ENCODE peak calls at places on chromosomes 13 and 19, in nine cellular contexts. P is adrenal gland, E is breast epithelium, W is A549, Q is fibroblast of lung, G is thoracic aorta, B is stomach, X is ascending aorta, D is SK-N-SH. Y is an unnamed sample. For H3K4me1, the result is how much of the 10 kb centered on the place peaks cover.

GRCh38 chr19:9057505-9058258 is 29.2 kb upstream of the OR1M1 start:
- DNase-seq in Q (no peak), X (no peak), G (no peak), E (no peak), W (no peak), B (no peak), P (no peak), D (no peak), Y (no peak)

GRCh38 chr13:18964942-18965341 is 216.7 kb downstream of the TUBA3C start:
- DNase-seq in B (no peak), W (no peak), Q (no peak), P (no peak), D (no peak), E (no peak), G (no peak), X (no peak), Y (no peak)

GRCh38 chr13:27006519-27007161 is 165.0 kb downstream of the USP12 start:
- DNase-seq in E (no peak), D (peak), G (no peak), X (no peak), B (peak), P (no peak), Q (peak), W (no peak), Y (peak)

GRCh38 chr13:47250141-47250540 is 353.3 kb upstream of the HTR2A start:
- DNase-seq in D (no peak), B (no peak), P (no peak), G (peak), E (peak), W (no peak), X (no peak), Q (peak), Y (no peak)

GRCh38 chr19:50933640-50934039 is 19.2 kb downstream of the KLK5 start:
- DNase-seq in W (no peak), D (no peak), Q (peak), B (no peak), E (no peak), P (no peak), G (no peak), X (no peak), Y (no peak)

GRCh38 chr13:22482496-22483000 is 698.2 kb upstream of the SGCG start:
- DNase-seq in E (no peak), W (no peak), D (no peak), Q (no peak), G (no peak), X (no peak), B (no peak), P (no peak), Y (no peak)

GRCh38 chr13:25881946-25882574 is 169.8 kb downstream of the SHISA2 start:
- DNase-seq in Q (peak), G (no peak), X (no peak), P (no peak), B (no peak), W (no peak), E (no peak), D (peak), Y (peak)

GRCh38 chr13:101785858-101786257 is 333.4 kb downstream of the ITGBL1 start:
- DNase-seq in Q (peak), B (no peak), E (no peak), G (no peak), X (no peak), W (peak), P (peak), D (peak), Y (peak)

GRCh38 chr13:102386461-102386860 is 15.4 kb downstream of the FGF14 start:
- DNase-seq in B (no peak), E (no peak), W (no peak), G (no peak), P (no peak), D (no peak), X (no peak), Q (no peak), Y (no peak)

GRCh38 chr19:1469200-1469935 is 9.6 kb downstream of the C19orf25 start:
- DNase-seq in P (no peak), Q (no peak), W (no peak), X (no peak), G (no peak), D (no peak), B (no peak), E (no peak), Y (peak)

DNA sequence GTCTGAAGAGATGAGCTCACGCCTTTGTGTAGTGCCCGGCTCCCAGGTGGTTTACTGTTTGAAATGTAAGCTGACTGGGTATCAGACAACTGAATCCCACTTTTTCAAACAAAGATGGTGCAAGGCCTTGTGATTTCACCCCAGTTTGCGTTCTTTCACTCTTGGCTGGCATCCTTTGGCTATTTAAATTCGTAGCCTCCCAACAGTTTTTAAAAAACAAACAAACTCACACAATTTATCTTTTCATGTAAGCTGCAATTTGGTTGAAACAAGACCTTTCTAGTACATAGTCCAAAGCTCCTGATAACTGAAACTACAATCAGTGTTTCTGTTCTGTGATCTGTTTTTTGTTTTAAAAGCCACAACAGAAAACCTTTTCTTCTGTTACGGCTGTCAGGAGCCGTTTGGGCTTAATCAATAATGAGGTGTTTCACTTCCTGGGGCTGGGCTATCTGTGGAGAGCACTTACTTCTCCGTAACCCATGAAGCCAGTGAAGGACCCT is 65.1 kb upstream of the NPAS1 start:
- DNase-seq in X (no peak), W (no peak), Q (no peak), B (no peak), P (no peak), G (no peak), E (no peak), D (no peak), Y (no peak)
- H3K4me1 ChIP-seq in X (under half), W (half or more), Q (under half), B (under half), P (under half), G (half or more), E (under half), D (under half), Y (under half)

GRCh38 chr13:99386911-99387788 is 80.0 kb upstream of the GPR183 start:
- DNase-seq in P (peak), D (peak), W (peak), B (peak), Q (no peak), X (peak), G (no peak), E (no peak), Y (peak)
- H3K27ac ChIP-seq in P (no peak), D (no peak), W (no peak), B (no peak), Q (no peak), X (no peak), G (no peak), E (no peak), Y (no peak)

DNA sequence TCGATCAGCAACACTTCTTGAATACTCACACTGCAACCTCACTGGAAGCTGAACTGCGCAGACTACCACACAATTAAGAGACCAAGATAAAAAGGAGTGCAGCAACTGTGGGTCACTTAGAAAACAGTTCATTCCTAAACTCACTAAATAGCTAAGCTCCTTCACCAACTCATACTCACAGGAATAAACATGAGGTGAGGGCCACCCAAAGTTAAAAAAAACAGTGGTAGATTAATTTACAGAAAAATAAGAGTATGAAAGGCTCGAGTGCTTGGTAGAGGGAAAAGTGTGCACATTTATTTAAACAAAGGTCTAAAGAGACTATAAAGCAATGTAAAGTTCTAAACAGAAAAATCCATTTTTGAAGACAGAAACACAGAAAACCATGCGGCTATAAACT is 7.6 kb downstream of the ANKRD10 start:
- DNase-seq in X (no peak), G (no peak), P (no peak), D (no peak), Q (no peak), B (no peak), W (no peak), E (no peak), Y (no peak)
- H3K4me1 ChIP-seq in X (under half), G (half or more), P (under half), D (under half), Q (under half), B (half or more), W (under half), E (under half), Y (under half)

GRCh38 chr19:12995596-12996541 is 594 bp downstream of the NFIX start:
- DNase-seq in D (peak), Q (peak), X (peak), G (no peak), B (no peak), W (no peak), P (peak), E (no peak), Y (no peak)
- H3K27ac ChIP-seq in D (no peak), Q (peak), X (peak), G (peak), B (peak), W (peak), P (peak), E (peak), Y (no peak)

GRCh38 chr19:43768273-43769050 is 12.3 kb downstream of the KCNN4 start:
- DNase-seq in E (no peak), B (peak), G (no peak), X (peak), D (no peak), Q (no peak), P (no peak), W (no peak), Y (no peak)
- H3K4me1 ChIP-seq in E (under half), B (under half), G (under half), X (under half), D (under half), Q (under half), P (under half), W (under half), Y (under half)

Y was measured in endodermal cell.